ENCODE peak calls at places on chromosome 17, in four cellular contexts. X, V, B and K are unnamed samples.
A peak's percentile ranks its signal among the peaks of the same experiment; 100 is the strongest.

GRCh38 chr17:2853111-2853721 is 57.0 kb downstream of the RAP1GAP2 start:
- DNase-seq in X (peak; percentile 82), V (peak; percentile 61), B (no peak), K (peak; percentile 77)

GRCh38 chr17:72030067-72030899 is 90.5 kb upstream of the SOX9 start:
- DNase-seq in X (no peak), V (peak; percentile 27), B (peak; percentile 97), K (no peak)

GRCh38 chr17:80845863-80846671 is 145.6 kb upstream of the CHMP6 start:
- DNase-seq in X (peak; percentile 62), V (peak; percentile 65), B (no peak), K (peak; percentile 27)

GRCh38 chr17:80832266-80832676 is 159.4 kb upstream of the CHMP6 start:
- DNase-seq in X (no peak), V (no peak), B (peak; percentile 57), K (no peak)

GRCh38 chr17:6910987-6911603 is 79.6 kb upstream of the TEKT1 start:
- DNase-seq in X (no peak), V (no peak), B (peak; percentile 74), K (no peak)

GRCh38 chr17:20896153-20896649 is 146.6 kb downstream of the USP22 start:
- DNase-seq in X (no peak), V (peak; percentile 77), B (peak; percentile 28), K (no peak)

GRCh38 chr17:73066148-73066884 is 26.2 kb downstream of the SLC39A11 start:
- DNase-seq in X (no peak), V (no peak), B (no peak), K (no peak)

GRCh38 chr17:10357768-10358167 is 15.0 kb downstream of the MYH13 start:
- DNase-seq in X (no peak), V (peak; percentile 9), B (no peak), K (no peak)

GRCh38 chr17:37802061-37802460 is 57.2 kb upstream of the HNF1B start:
- DNase-seq in X (no peak), V (no peak), B (no peak), K (no peak)

GRCh38 chr17:6927290-6927844 is 68.5 kb upstream of the ALOX12 start:
- DNase-seq in X (no peak), V (no peak), B (peak; percentile 28), K (no peak)

GRCh38 chr17:1695365-1695764 is 10.7 kb upstream of the PRPF8 start:
- DNase-seq in X (no peak), V (no peak), B (no peak), K (no peak)

GRCh38 chr17:55265434-55266021 is 768 bp downstream of the HLF start:
- DNase-seq in X (peak; percentile 79), V (peak; percentile 35), B (no peak), K (no peak)

GRCh38 chr17:2011421-2012371 is 13.4 kb downstream of the RTN4RL1 start:
- DNase-seq in X (no peak), V (peak; percentile 71), B (peak; percentile 73), K (peak; percentile 50)

GRCh38 chr17:69734656-69735055 is 320.2 kb downstream of the MAP2K6 start:
- DNase-seq in X (no peak), V (no peak), B (no peak), K (no peak)

GRCh38 chr17:20944014-20944905 is 98.6 kb downstream of the USP22 start:
- DNase-seq in X (no peak), V (peak; percentile 87), B (no peak), K (peak; percentile 76)

GRCh38 chr17:43661699-43662431 is at the start of gene MEOX1:
- DNase-seq in X (no peak), V (no peak), B (peak; percentile 89), K (no peak)

GRCh38 chr17:151886-152859 is 14.8 kb downstream of the SCGB1C2 start:
- DNase-seq in X (peak; percentile 35), V (no peak), B (no peak), K (peak; percentile 27)

DNA sequence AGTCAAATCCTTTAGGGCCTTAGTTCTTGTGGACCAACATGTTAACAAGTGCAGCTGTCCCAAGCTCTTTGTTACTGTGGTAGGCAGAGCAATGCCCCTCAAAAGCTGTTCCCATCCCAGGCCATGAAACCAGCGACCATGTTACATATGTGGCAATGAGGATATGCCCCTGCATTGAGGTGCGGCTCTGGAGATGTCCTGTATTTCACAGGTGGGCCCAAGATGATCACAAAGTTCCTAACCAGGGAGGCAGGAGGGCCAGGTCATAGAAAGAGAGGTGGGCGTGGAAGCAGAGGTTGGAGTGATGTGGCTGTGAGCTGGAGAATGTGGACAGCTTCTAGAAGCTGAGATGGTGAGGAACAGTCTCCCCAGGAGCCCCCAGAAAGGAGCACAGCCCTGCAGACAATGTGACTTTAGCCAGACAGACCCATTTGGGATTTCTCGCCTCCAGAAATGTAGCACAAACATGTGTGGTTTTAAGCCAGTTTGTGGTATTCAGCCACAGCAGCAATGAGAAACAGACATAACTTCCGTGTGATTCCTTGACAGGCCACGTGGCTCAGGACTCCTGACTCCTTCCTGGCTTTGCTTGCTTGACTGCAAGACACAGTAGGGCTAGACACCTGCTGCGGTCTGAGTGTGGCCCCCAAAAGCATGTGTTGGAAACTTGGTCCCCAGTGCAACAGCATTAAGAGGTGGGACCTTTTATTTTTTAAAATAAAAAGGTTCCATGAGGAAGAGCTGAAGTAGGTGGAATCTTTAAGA is 778.3 kb downstream of the KCNJ18 start:
- DNase-seq in X (no peak), V (no peak), B (no peak), K (no peak)
- H3K9me3 ChIP-seq in X (no peaks in the 10 kb centered on the region), V (no peaks in the 10 kb centered on the region), B (peaks cover 20% of the 10 kb centered on the region), K (peaks cover 41% of the 10 kb centered on the region)

DNA sequence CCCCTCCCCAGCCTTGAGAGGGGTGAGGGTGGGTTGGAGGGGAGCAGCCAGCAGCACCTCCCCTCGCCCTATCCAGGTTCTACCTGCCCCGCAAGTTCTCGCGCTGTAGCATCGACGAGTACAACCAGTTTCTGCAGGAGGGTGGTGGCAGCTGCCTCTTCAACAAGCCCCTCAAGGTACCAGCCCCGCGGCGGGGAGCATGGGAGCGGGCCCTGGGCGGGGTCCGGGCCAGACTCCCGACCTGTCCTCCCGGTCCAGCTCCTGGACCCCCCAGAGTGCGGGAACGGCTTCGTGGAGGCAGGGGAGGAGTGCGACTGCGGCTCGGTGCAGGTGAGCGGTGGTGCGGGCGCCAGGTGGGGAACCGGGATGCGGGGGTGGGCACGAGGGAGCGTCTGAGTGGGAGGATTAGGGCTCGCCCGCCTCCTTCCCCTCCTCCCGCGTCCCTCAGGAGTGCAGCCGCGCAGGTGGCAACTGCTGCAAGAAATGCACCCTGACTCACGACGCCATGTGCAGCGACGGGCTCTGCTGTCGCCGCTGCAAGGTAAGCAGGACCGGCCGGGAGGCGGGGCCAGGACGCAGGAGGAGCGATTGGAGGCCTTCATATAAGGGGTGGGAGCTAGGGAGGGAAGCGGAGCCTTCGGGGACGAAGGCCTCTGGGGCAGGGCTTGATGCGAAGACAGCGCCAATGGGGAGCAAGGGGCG is 16.5 kb downstream of the ADAM11 start:
- DNase-seq in X (peak; percentile 99), V (no peak), B (peak; percentile 97), K (peak; percentile 99)
- TF ChIP-seq CTCF in X (no peak), V (no peak), B (no peak), K (peak; percentile 3)

GRCh38 chr17:57270801-57271245 is 14.5 kb downstream of the MSI2 start:
- DNase-seq in X (no peak), V (no peak), B (no peak), K (no peak)
- H3K4me1 ChIP-seq in X (no peaks in the 10 kb centered on the region), V (no peaks in the 10 kb centered on the region), B (no peaks in the 10 kb centered on the region), K (no peaks in the 10 kb centered on the region)

DNA sequence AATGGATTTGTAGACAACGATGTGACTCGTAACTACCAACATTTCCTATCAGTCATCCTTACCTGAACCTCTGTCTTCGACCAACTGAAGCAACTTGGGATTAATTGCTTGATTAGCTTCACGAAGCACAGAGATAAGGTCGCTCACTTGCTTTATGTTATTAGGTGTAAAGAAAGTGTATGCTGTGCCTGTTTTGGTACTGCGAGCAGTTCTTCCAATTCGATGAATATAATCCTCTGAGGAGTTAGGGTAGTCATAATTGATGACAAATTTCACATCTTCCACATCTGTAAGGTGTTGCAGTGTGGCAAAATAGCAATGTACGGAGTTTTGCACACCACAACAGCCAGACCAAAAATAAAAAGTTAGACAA is 3.6 kb upstream of the POLG2 start:
- DNase-seq in X (no peak), V (no peak), B (no peak), K (no peak)
- H3K9me3 ChIP-seq in X (no peaks in the 10 kb centered on the region), V (no peaks in the 10 kb centered on the region), B (no peaks in the 10 kb centered on the region), K (no peaks in the 10 kb centered on the region)

DNA sequence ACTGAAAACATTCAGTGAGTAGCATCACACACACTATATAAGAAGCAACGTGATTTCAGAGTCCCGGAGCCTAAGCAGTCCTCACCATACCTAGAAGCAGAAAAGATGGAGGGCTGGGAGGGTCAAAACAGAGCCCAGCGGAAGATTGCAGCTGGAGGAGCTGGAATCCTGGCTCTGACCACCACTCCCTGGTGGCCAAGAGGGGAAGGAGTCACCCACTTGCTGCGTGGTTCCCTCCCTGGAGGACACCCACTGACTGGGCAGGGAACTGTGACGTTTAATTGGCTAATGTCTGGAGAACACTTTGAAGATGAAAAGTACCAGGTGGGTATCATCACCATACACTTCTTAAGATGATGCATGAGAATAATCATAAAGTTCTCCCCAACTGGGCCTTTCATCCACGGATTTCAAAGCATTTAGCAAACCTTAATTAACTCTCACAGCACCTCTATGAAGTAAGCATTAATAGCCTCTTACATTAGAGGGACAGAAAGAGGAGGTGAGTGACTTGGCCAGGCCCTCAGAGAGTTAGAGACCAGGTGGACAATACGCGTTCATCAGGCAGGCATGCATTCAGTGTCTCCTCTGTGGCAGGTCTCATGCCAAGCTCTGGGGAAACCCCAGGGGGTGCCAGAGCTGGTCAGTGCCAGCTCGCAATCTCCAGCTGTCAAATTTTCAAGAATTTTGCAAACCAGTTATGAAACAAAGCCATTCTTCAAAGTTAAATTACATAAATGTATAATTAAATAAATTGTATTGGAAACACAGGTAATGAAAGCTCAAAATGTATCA is 137.9 kb downstream of the AXIN2 start:
- DNase-seq in X (no peak), V (no peak), B (no peak), K (no peak)
- TF ChIP-seq CTCF in X (no peak), V (no peak), B (no peak), K (no peak)

GRCh38 chr17:12085076-12085949 is 64.6 kb downstream of the MAP2K4 start:
- DNase-seq in X (no peak), V (no peak), B (no peak), K (no peak)

GRCh38 chr17:12089809-12090384 is 69.2 kb downstream of the MAP2K4 start:
- DNase-seq in X (no peak), V (no peak), B (peak; percentile 61), K (no peak)

GRCh38 chr17:12088035-12088434 is 67.4 kb downstream of the MAP2K4 start:
- DNase-seq in X (no peak), V (no peak), B (no peak), K (no peak)
- H3K4me1 ChIP-seq in X (no peaks in the 10 kb centered on the region), V (no peaks in the 10 kb centered on the region), B (peaks cover 3% of the 10 kb centered on the region), K (no peaks in the 10 kb centered on the region)

GRCh38 chr17:61562287-61562686 is 28.7 kb downstream of the NACA2 start:
- DNase-seq in X (no peak), V (no peak), B (no peak), K (no peak)
- H3K9me3 ChIP-seq in X (no peaks in the 10 kb centered on the region), V (no peaks in the 10 kb centered on the region), B (no peaks in the 10 kb centered on the region), K (no peaks in the 10 kb centered on the region)